ENCODE peak calls at places on chromosomes 4 and X, in six cellular contexts. L, G, T, J, C and O are unnamed samples.
A peak's percentile ranks its signal among the peaks of the same experiment; 100 is the strongest.

GRCh38 chr4:153137677-153138630 is 66.3 kb upstream of the TRIM2 start:
- DNase-seq in J (no peak), G (no peak), T (no peak), C (no peak), L (no peak), O (no peak)

GRCh38 chrX:47278684-47279083 is 45.9 kb downstream of the USP11 start:
- DNase-seq in G (peak; percentile 6), C (peak; percentile 11), T (no peak), J (no peak), L (peak; percentile 78), O (no peak)

GRCh38 chr4:32199639-32200038 is 1479.5 kb downstream of the PCDH7 start:
- DNase-seq in J (no peak), L (no peak), G (no peak), C (no peak), T (no peak), O (no peak)

GRCh38 chr4:19592391-19592790 is 659.3 kb upstream of the SLIT2 start:
- DNase-seq in C (no peak), J (no peak), T (no peak), G (no peak), L (peak; percentile 42), O (no peak)

GRCh38 chr4:104868533-104868932 is 278.1 kb upstream of the TET2 start:
- DNase-seq in T (no peak), C (no peak), J (no peak), L (no peak), G (no peak), O (no peak)

GRCh38 chr4:174332741-174333493 is 49.2 kb downstream of the CEP44 start:
- DNase-seq in G (no peak), T (no peak), C (no peak), J (no peak), L (no peak), O (no peak)

GRCh38 chrX:18353931-18354368 is 538 bp downstream of the SCML2 start:
- DNase-seq in G (no peak), J (no peak), T (no peak), C (peak; percentile 44), L (no peak), O (no peak)

GRCh38 chr4:112857461-112857860 is 192.0 kb upstream of the ANK2 start:
- DNase-seq in C (peak; percentile 8), G (peak; percentile 85), L (peak; percentile 80), J (peak; percentile 83), T (peak; percentile 90), O (peak; percentile 84)

GRCh38 chr4:17544205-17544604 is 29.2 kb downstream of the CLRN2 start:
- DNase-seq in G (no peak), L (no peak), C (no peak), J (no peak), T (no peak), O (no peak)

GRCh38 chrX:44829836-44830235 is 14.0 kb upstream of the DUSP21 start:
- DNase-seq in T (no peak), J (no peak), C (no peak), G (no peak), L (no peak), O (no peak)

GRCh38 chrX:1425381-1425780 is 27.3 kb downstream of the ASMTL start:
- DNase-seq in J (no peak), C (no peak), L (no peak), T (no peak), G (no peak), O (no peak)

GRCh38 chr4:161256716-161257115 is 907.1 kb downstream of the FSTL5 start:
- DNase-seq in L (no peak), T (peak; percentile 5), G (no peak), C (peak; percentile 29), J (no peak), O (no peak)

GRCh38 chr4:44086753-44087152 is 361.9 kb downstream of the KCTD8 start:
- DNase-seq in G (no peak), L (no peak), J (no peak), C (no peak), T (no peak), O (no peak)

GRCh38 chrX:101171883-101172400 is 47.6 kb upstream of the DRP2 start:
- DNase-seq in G (no peak), J (no peak), T (no peak), C (no peak), L (no peak), O (no peak)

GRCh38 chr4:108651068-108651794 is 832 bp downstream of the OSTC start:
- DNase-seq in C (peak; percentile 7), L (peak; percentile 72), T (peak; percentile 79), G (no peak), J (peak; percentile 12), O (no peak)

GRCh38 chr4:56689231-56689630 is 8.1 kb upstream of the HOPX start:
- DNase-seq in L (no peak), T (no peak), J (no peak), C (no peak), G (no peak), O (no peak)

GRCh38 chr4:85081196-85081595 is 114.7 kb upstream of the WDFY3 start:
- DNase-seq in J (no peak), T (no peak), L (no peak), C (no peak), G (no peak), O (no peak)

GRCh38 chr4:110867251-110867960 is 244.5 kb upstream of the PITX2 start:
- DNase-seq in L (no peak), J (no peak), C (no peak), G (no peak), T (no peak), O (no peak)

GRCh38 chr4:186699298-186699697 is 24.4 kb downstream of the FAT1 start:
- DNase-seq in G (no peak), J (no peak), T (no peak), L (peak; percentile 22), C (no peak), O (no peak)